ENCODE peak calls at places on chromosome 1, in seven cellular contexts. One of them, this sample, is unnamed.
A peak's percentile ranks its signal among the peaks of the same experiment; 100 is the strongest.

GRCh38 chr1:53057134-53057533 is 4.9 kb upstream of the PODN start:
- DNase-seq in astrocyte of the spinal cord: no peak
- DNase-seq in stimulated activated effector memory CD8-positive, alpha-beta T cell treated with anti-CD3 and anti-CD28 coated beads, Interleukin-12 subunit alpha, Interleukin-12 subunit beta, amount 100 ng/mL, for 72 hours: no peak
- DNase-seq in stimulated activated CD8-positive, alpha-beta memory T cell treated with anti-CD3 and anti-CD28 coated beads, Interleukin-4, amount 100 ng/mL, for 1 hour: no peak
- DNase-seq in CD4-positive, CD25-positive, alpha-beta regulatory T cell: no peak
- DNase-seq in WTC11: no peak
- DNase-seq in GM03348: peak; percentile 73
- DNase-seq in this sample: no peak

GRCh38 chr1:147091801-147092200 is 80.5 kb downstream of the PRKAB2 start:
- DNase-seq in astrocyte of the spinal cord: no peak
- DNase-seq in stimulated activated effector memory CD8-positive, alpha-beta T cell treated with anti-CD3 and anti-CD28 coated beads, Interleukin-12 subunit alpha, Interleukin-12 subunit beta, amount 100 ng/mL, for 72 hours: no peak
- DNase-seq in stimulated activated CD8-positive, alpha-beta memory T cell treated with anti-CD3 and anti-CD28 coated beads, Interleukin-4, amount 100 ng/mL, for 1 hour: no peak
- DNase-seq in CD4-positive, CD25-positive, alpha-beta regulatory T cell: no peak
- DNase-seq in WTC11: no peak
- DNase-seq in GM03348: no peak
- DNase-seq in this sample: no peak

GRCh38 chr1:219324629-219325367 is 151.1 kb downstream of the LYPLAL1 start:
- DNase-seq in astrocyte of the spinal cord: peak; percentile 94
- DNase-seq in stimulated activated effector memory CD8-positive, alpha-beta T cell treated with anti-CD3 and anti-CD28 coated beads, Interleukin-12 subunit alpha, Interleukin-12 subunit beta, amount 100 ng/mL, for 72 hours: peak; percentile 51
- DNase-seq in stimulated activated CD8-positive, alpha-beta memory T cell treated with anti-CD3 and anti-CD28 coated beads, Interleukin-4, amount 100 ng/mL, for 1 hour: no peak
- DNase-seq in CD4-positive, CD25-positive, alpha-beta regulatory T cell: no peak
- DNase-seq in WTC11: no peak
- DNase-seq in GM03348: peak; percentile 75
- DNase-seq in this sample: peak; percentile 94

GRCh38 chr1:108881369-108881768 is 4.6 kb downstream of the GPSM2 start:
- DNase-seq in astrocyte of the spinal cord: no peak
- DNase-seq in stimulated activated effector memory CD8-positive, alpha-beta T cell treated with anti-CD3 and anti-CD28 coated beads, Interleukin-12 subunit alpha, Interleukin-12 subunit beta, amount 100 ng/mL, for 72 hours: no peak
- DNase-seq in stimulated activated CD8-positive, alpha-beta memory T cell treated with anti-CD3 and anti-CD28 coated beads, Interleukin-4, amount 100 ng/mL, for 1 hour: no peak
- DNase-seq in CD4-positive, CD25-positive, alpha-beta regulatory T cell: no peak
- DNase-seq in WTC11: no peak
- DNase-seq in GM03348: peak; percentile 55
- DNase-seq in this sample: no peak

GRCh38 chr1:208997726-208998312 is 585.7 kb upstream of the CAMK1G start:
- DNase-seq in astrocyte of the spinal cord: no peak
- DNase-seq in stimulated activated effector memory CD8-positive, alpha-beta T cell treated with anti-CD3 and anti-CD28 coated beads, Interleukin-12 subunit alpha, Interleukin-12 subunit beta, amount 100 ng/mL, for 72 hours: no peak
- DNase-seq in stimulated activated CD8-positive, alpha-beta memory T cell treated with anti-CD3 and anti-CD28 coated beads, Interleukin-4, amount 100 ng/mL, for 1 hour: no peak
- DNase-seq in CD4-positive, CD25-positive, alpha-beta regulatory T cell: no peak
- DNase-seq in WTC11: no peak
- DNase-seq in GM03348: peak; percentile 26
- DNase-seq in this sample: no peak

GRCh38 chr1:119885903-119886783 is 10.2 kb downstream of the ADAM30 start:
- DNase-seq in astrocyte of the spinal cord: peak; percentile 30
- DNase-seq in stimulated activated effector memory CD8-positive, alpha-beta T cell treated with anti-CD3 and anti-CD28 coated beads, Interleukin-12 subunit alpha, Interleukin-12 subunit beta, amount 100 ng/mL, for 72 hours: peak; percentile 81
- DNase-seq in stimulated activated CD8-positive, alpha-beta memory T cell treated with anti-CD3 and anti-CD28 coated beads, Interleukin-4, amount 100 ng/mL, for 1 hour: no peak
- DNase-seq in CD4-positive, CD25-positive, alpha-beta regulatory T cell: peak; percentile 11
- DNase-seq in WTC11: peak; percentile 81
- DNase-seq in GM03348: peak; percentile 50
- DNase-seq in this sample: no peak

GRCh38 chr1:68293122-68293521 is 60.8 kb upstream of the WLS start:
- DNase-seq in astrocyte of the spinal cord: no peak
- DNase-seq in stimulated activated effector memory CD8-positive, alpha-beta T cell treated with anti-CD3 and anti-CD28 coated beads, Interleukin-12 subunit alpha, Interleukin-12 subunit beta, amount 100 ng/mL, for 72 hours: no peak
- DNase-seq in stimulated activated CD8-positive, alpha-beta memory T cell treated with anti-CD3 and anti-CD28 coated beads, Interleukin-4, amount 100 ng/mL, for 1 hour: no peak
- DNase-seq in CD4-positive, CD25-positive, alpha-beta regulatory T cell: no peak
- DNase-seq in WTC11: peak; percentile 17
- DNase-seq in GM03348: peak; percentile 20
- DNase-seq in this sample: no peak

GRCh38 chr1:209168204-209168603 is 415.3 kb upstream of the CAMK1G start:
- DNase-seq in astrocyte of the spinal cord: peak; percentile 73
- DNase-seq in stimulated activated effector memory CD8-positive, alpha-beta T cell treated with anti-CD3 and anti-CD28 coated beads, Interleukin-12 subunit alpha, Interleukin-12 subunit beta, amount 100 ng/mL, for 72 hours: no peak
- DNase-seq in stimulated activated CD8-positive, alpha-beta memory T cell treated with anti-CD3 and anti-CD28 coated beads, Interleukin-4, amount 100 ng/mL, for 1 hour: no peak
- DNase-seq in CD4-positive, CD25-positive, alpha-beta regulatory T cell: no peak
- DNase-seq in WTC11: no peak
- DNase-seq in GM03348: no peak
- DNase-seq in this sample: no peak

GRCh38 chr1:42742617-42743301 is 2.7 kb upstream of the CLDN19 start:
- DNase-seq in astrocyte of the spinal cord: no peak
- DNase-seq in stimulated activated effector memory CD8-positive, alpha-beta T cell treated with anti-CD3 and anti-CD28 coated beads, Interleukin-12 subunit alpha, Interleukin-12 subunit beta, amount 100 ng/mL, for 72 hours: no peak
- DNase-seq in stimulated activated CD8-positive, alpha-beta memory T cell treated with anti-CD3 and anti-CD28 coated beads, Interleukin-4, amount 100 ng/mL, for 1 hour: no peak
- DNase-seq in CD4-positive, CD25-positive, alpha-beta regulatory T cell: no peak
- DNase-seq in WTC11: no peak
- DNase-seq in GM03348: no peak
- DNase-seq in this sample: no peak

GRCh38 chr1:217471403-217471802 is 159.5 kb downstream of the GPATCH2 start:
- DNase-seq in astrocyte of the spinal cord: no peak
- DNase-seq in stimulated activated effector memory CD8-positive, alpha-beta T cell treated with anti-CD3 and anti-CD28 coated beads, Interleukin-12 subunit alpha, Interleukin-12 subunit beta, amount 100 ng/mL, for 72 hours: no peak
- DNase-seq in stimulated activated CD8-positive, alpha-beta memory T cell treated with anti-CD3 and anti-CD28 coated beads, Interleukin-4, amount 100 ng/mL, for 1 hour: no peak
- DNase-seq in CD4-positive, CD25-positive, alpha-beta regulatory T cell: no peak
- DNase-seq in WTC11: no peak
- DNase-seq in GM03348: no peak
- DNase-seq in this sample: no peak

GRCh38 chr1:152185544-152186391 is 26.7 kb upstream of the RPTN start:
- DNase-seq in astrocyte of the spinal cord: peak; percentile 68
- DNase-seq in stimulated activated effector memory CD8-positive, alpha-beta T cell treated with anti-CD3 and anti-CD28 coated beads, Interleukin-12 subunit alpha, Interleukin-12 subunit beta, amount 100 ng/mL, for 72 hours: peak; percentile 59
- DNase-seq in stimulated activated CD8-positive, alpha-beta memory T cell treated with anti-CD3 and anti-CD28 coated beads, Interleukin-4, amount 100 ng/mL, for 1 hour: no peak
- DNase-seq in CD4-positive, CD25-positive, alpha-beta regulatory T cell: peak; percentile 25
- DNase-seq in WTC11: peak; percentile 14
- DNase-seq in GM03348: peak; percentile 73
- DNase-seq in this sample: no peak

GRCh38 chr1:151047925-151048644 is 534 bp downstream of the C1orf56 start:
- DNase-seq in astrocyte of the spinal cord: peak; percentile 63
- DNase-seq in stimulated activated effector memory CD8-positive, alpha-beta T cell treated with anti-CD3 and anti-CD28 coated beads, Interleukin-12 subunit alpha, Interleukin-12 subunit beta, amount 100 ng/mL, for 72 hours: peak; percentile 84
- DNase-seq in stimulated activated CD8-positive, alpha-beta memory T cell treated with anti-CD3 and anti-CD28 coated beads, Interleukin-4, amount 100 ng/mL, for 1 hour: no peak
- DNase-seq in CD4-positive, CD25-positive, alpha-beta regulatory T cell: peak; percentile 37
- DNase-seq in WTC11: peak; percentile 76
- DNase-seq in GM03348: peak; percentile 78
- DNase-seq in this sample: no peak

GRCh38 chr1:228906461-228906860 is 171.2 kb downstream of the RHOU start:
- DNase-seq in astrocyte of the spinal cord: no peak
- DNase-seq in stimulated activated effector memory CD8-positive, alpha-beta T cell treated with anti-CD3 and anti-CD28 coated beads, Interleukin-12 subunit alpha, Interleukin-12 subunit beta, amount 100 ng/mL, for 72 hours: no peak
- DNase-seq in stimulated activated CD8-positive, alpha-beta memory T cell treated with anti-CD3 and anti-CD28 coated beads, Interleukin-4, amount 100 ng/mL, for 1 hour: no peak
- DNase-seq in CD4-positive, CD25-positive, alpha-beta regulatory T cell: no peak
- DNase-seq in WTC11: no peak
- DNase-seq in GM03348: no peak
- DNase-seq in this sample: no peak

This sample was measured in kidney epithelial cell.